ENCODE peak calls at places on chromosome 10, in six cellular contexts. One of them, this sample, is unnamed.

GRCh38 chr10:57786850-57787750 is 480.6 kb downstream of the IPMK start:
- DNase-seq in skeletal muscle cell: no peak
- DNase-seq in CD8-positive, alpha-beta memory T cell: no peak
- DNase-seq in NCI-H1092: no peak
- DNase-seq in WTC11: peak; percentile 13
- DNase-seq in stimulated activated CD8-positive, alpha-beta memory T cell treated with anti-CD3 and anti-CD28 coated beads, Interleukin-2, amount 100 ng/mL, for 48 hours: no peak
- DNase-seq in this sample: no peak

GRCh38 chr10:15197276-15197675 is 28.8 kb upstream of the NMT2 start:
- DNase-seq in skeletal muscle cell: no peak
- DNase-seq in stimulated activated CD8-positive, alpha-beta memory T cell treated with anti-CD3 and anti-CD28 coated beads, Interleukin-2, amount 100 ng/mL, for 48 hours: no peak
- DNase-seq in CD8-positive, alpha-beta memory T cell: no peak
- DNase-seq in WTC11: no peak
- DNase-seq in NCI-H1092: no peak
- DNase-seq in this sample: no peak

GRCh38 chr10:62467509-62467908 is 93.3 kb downstream of the ZNF365 start:
- DNase-seq in WTC11: no peak
- DNase-seq in stimulated activated CD8-positive, alpha-beta memory T cell treated with anti-CD3 and anti-CD28 coated beads, Interleukin-2, amount 100 ng/mL, for 48 hours: no peak
- DNase-seq in skeletal muscle cell: no peak
- DNase-seq in CD8-positive, alpha-beta memory T cell: no peak
- DNase-seq in NCI-H1092: no peak
- DNase-seq in this sample: no peak

GRCh38 chr10:130398090-130398994 is 262.2 kb downstream of the GLRX3 start:
- DNase-seq in skeletal muscle cell: no peak
- DNase-seq in stimulated activated CD8-positive, alpha-beta memory T cell treated with anti-CD3 and anti-CD28 coated beads, Interleukin-2, amount 100 ng/mL, for 48 hours: no peak
- DNase-seq in NCI-H1092: no peak
- DNase-seq in CD8-positive, alpha-beta memory T cell: no peak
- DNase-seq in WTC11: no peak
- DNase-seq in this sample: no peak

GRCh38 chr10:102814873-102815661 is 22.1 kb downstream of the CYP17A1 start:
- DNase-seq in WTC11: no peak
- DNase-seq in stimulated activated CD8-positive, alpha-beta memory T cell treated with anti-CD3 and anti-CD28 coated beads, Interleukin-2, amount 100 ng/mL, for 48 hours: no peak
- DNase-seq in NCI-H1092: no peak
- DNase-seq in CD8-positive, alpha-beta memory T cell: no peak
- DNase-seq in skeletal muscle cell: no peak
- DNase-seq in this sample: no peak

GRCh38 chr10:123019941-123020703 is 11.3 kb downstream of the ACADSB start:
- DNase-seq in NCI-H1092: no peak
- DNase-seq in WTC11: no peak
- DNase-seq in CD8-positive, alpha-beta memory T cell: no peak
- DNase-seq in stimulated activated CD8-positive, alpha-beta memory T cell treated with anti-CD3 and anti-CD28 coated beads, Interleukin-2, amount 100 ng/mL, for 48 hours: no peak
- DNase-seq in skeletal muscle cell: no peak
- DNase-seq in this sample: no peak

GRCh38 chr10:1527951-1528350 is 209.4 kb downstream of the ADARB2 start:
- DNase-seq in CD8-positive, alpha-beta memory T cell: no peak
- DNase-seq in NCI-H1092: no peak
- DNase-seq in WTC11: no peak
- DNase-seq in skeletal muscle cell: no peak
- DNase-seq in stimulated activated CD8-positive, alpha-beta memory T cell treated with anti-CD3 and anti-CD28 coated beads, Interleukin-2, amount 100 ng/mL, for 48 hours: no peak
- DNase-seq in this sample: no peak

GRCh38 chr10:56360583-56360966 is 484 bp downstream of the ZWINT start:
- DNase-seq in CD8-positive, alpha-beta memory T cell: no peak
- DNase-seq in skeletal muscle cell: no peak
- DNase-seq in stimulated activated CD8-positive, alpha-beta memory T cell treated with anti-CD3 and anti-CD28 coated beads, Interleukin-2, amount 100 ng/mL, for 48 hours: no peak
- DNase-seq in NCI-H1092: no peak
- DNase-seq in WTC11: no peak
- DNase-seq in this sample: no peak

GRCh38 chr10:33178026-33178755 is 156.3 kb downstream of the NRP1 start:
- DNase-seq in stimulated activated CD8-positive, alpha-beta memory T cell treated with anti-CD3 and anti-CD28 coated beads, Interleukin-2, amount 100 ng/mL, for 48 hours: no peak
- DNase-seq in WTC11: no peak
- DNase-seq in NCI-H1092: no peak
- DNase-seq in skeletal muscle cell: no peak
- DNase-seq in CD8-positive, alpha-beta memory T cell: no peak
- DNase-seq in this sample: no peak

GRCh38 chr10:128275405-128275804 is 149.2 kb upstream of the MKI67 start:
- DNase-seq in WTC11: no peak
- DNase-seq in NCI-H1092: no peak
- DNase-seq in stimulated activated CD8-positive, alpha-beta memory T cell treated with anti-CD3 and anti-CD28 coated beads, Interleukin-2, amount 100 ng/mL, for 48 hours: no peak
- DNase-seq in skeletal muscle cell: no peak
- DNase-seq in CD8-positive, alpha-beta memory T cell: no peak
- DNase-seq in this sample: no peak

GRCh38 chr10:71878327-71879034 is 27.4 kb upstream of the PSAP start:
- DNase-seq in NCI-H1092: no peak
- DNase-seq in CD8-positive, alpha-beta memory T cell: peak; percentile 16
- DNase-seq in stimulated activated CD8-positive, alpha-beta memory T cell treated with anti-CD3 and anti-CD28 coated beads, Interleukin-2, amount 100 ng/mL, for 48 hours: no peak
- DNase-seq in skeletal muscle cell: no peak
- DNase-seq in WTC11: peak; percentile 32
- DNase-seq in this sample: no peak

GRCh38 chr10:114911052-114911697 is 26.8 kb upstream of the TRUB1 start:
- DNase-seq in stimulated activated CD8-positive, alpha-beta memory T cell treated with anti-CD3 and anti-CD28 coated beads, Interleukin-2, amount 100 ng/mL, for 48 hours: no peak
- DNase-seq in WTC11: no peak
- DNase-seq in skeletal muscle cell: no peak
- DNase-seq in CD8-positive, alpha-beta memory T cell: no peak
- DNase-seq in NCI-H1092: no peak
- DNase-seq in this sample: no peak

This sample was measured in SHP77.